ENCODE peak calls at places on chromosomes 5 and 9, in eight cellular contexts. One of them, this sample, is unnamed.
A peak's percentile ranks its signal among the peaks of the same experiment; 100 is the strongest.

GRCh38 chr9:4964540-4964939 is 20.5 kb upstream of the JAK2 start:
- DNase-seq in body of pancreas: no peak
- DNase-seq in breast epithelium: no peak
- DNase-seq in A549: no peak
- DNase-seq in spleen: no peak
- DNase-seq in endothelial cell of umbilical vein: no peak
- DNase-seq in stomach: no peak
- DNase-seq in HCT116: no peak
- DNase-seq in this sample: no peak

GRCh38 chr9:137014166-137014565 is 13.9 kb downstream of the ABCA2 start:
- DNase-seq in A549: no peak
- DNase-seq in body of pancreas: no peak
- DNase-seq in stomach: no peak
- DNase-seq in endothelial cell of umbilical vein: no peak
- DNase-seq in HCT116: no peak
- DNase-seq in spleen: no peak
- DNase-seq in breast epithelium: no peak
- DNase-seq in this sample: no peak

GRCh38 chr5:96008487-96008886 is 46.8 kb upstream of the ELL2 start:
- DNase-seq in spleen: no peak
- DNase-seq in stomach: no peak
- DNase-seq in A549: no peak
- DNase-seq in endothelial cell of umbilical vein: no peak
- DNase-seq in body of pancreas: no peak
- DNase-seq in HCT116: no peak
- DNase-seq in breast epithelium: no peak
- DNase-seq in this sample: no peak

GRCh38 chr9:93555370-93555769 is 21.0 kb upstream of the PHF2 start:
- DNase-seq in stomach: no peak
- DNase-seq in endothelial cell of umbilical vein: no peak
- DNase-seq in spleen: no peak
- DNase-seq in HCT116: no peak
- DNase-seq in A549: no peak
- DNase-seq in breast epithelium: no peak
- DNase-seq in body of pancreas: no peak
- DNase-seq in this sample: no peak

GRCh38 chr5:180170111-180170809 is 38.8 kb downstream of the RASGEF1C start:
- DNase-seq in stomach: no peak
- DNase-seq in HCT116: no peak
- DNase-seq in A549: no peak
- DNase-seq in spleen: no peak
- DNase-seq in endothelial cell of umbilical vein: no peak
- DNase-seq in body of pancreas: no peak
- DNase-seq in breast epithelium: peak; percentile 14
- DNase-seq in this sample: no peak

GRCh38 chr5:1202026-1202797 is 817 bp downstream of the SLC6A19 start:
- DNase-seq in endothelial cell of umbilical vein: no peak
- DNase-seq in breast epithelium: no peak
- DNase-seq in stomach: no peak
- DNase-seq in HCT116: no peak
- DNase-seq in body of pancreas: no peak
- DNase-seq in spleen: no peak
- DNase-seq in A549: no peak
- DNase-seq in this sample: no peak

GRCh38 chr5:146463446-146463845 is 16.3 kb downstream of the TCERG1 start:
- DNase-seq in body of pancreas: no peak
- DNase-seq in endothelial cell of umbilical vein: no peak
- DNase-seq in spleen: no peak
- DNase-seq in breast epithelium: no peak
- DNase-seq in A549: no peak
- DNase-seq in HCT116: no peak
- DNase-seq in stomach: no peak
- DNase-seq in this sample: no peak

GRCh38 chr5:92519717-92520632 is 1061.0 kb downstream of the NR2F1-AS1 start:
- DNase-seq in HCT116: no peak
- DNase-seq in stomach: no peak
- DNase-seq in endothelial cell of umbilical vein: no peak
- DNase-seq in spleen: no peak
- DNase-seq in body of pancreas: no peak
- DNase-seq in A549: no peak
- DNase-seq in breast epithelium: no peak
- DNase-seq in this sample: no peak

GRCh38 chr5:138677782-138678181 is 75.4 kb upstream of the CTNNA1 start:
- DNase-seq in A549: no peak
- DNase-seq in endothelial cell of umbilical vein: no peak
- DNase-seq in stomach: no peak
- DNase-seq in spleen: no peak
- DNase-seq in HCT116: no peak
- DNase-seq in breast epithelium: no peak
- DNase-seq in body of pancreas: no peak
- DNase-seq in this sample: no peak

GRCh38 chr5:82404382-82404945 is 126.3 kb upstream of the RPS23 start:
- DNase-seq in endothelial cell of umbilical vein: no peak
- DNase-seq in HCT116: no peak
- DNase-seq in stomach: no peak
- DNase-seq in body of pancreas: no peak
- DNase-seq in spleen: no peak
- DNase-seq in A549: no peak
- DNase-seq in breast epithelium: no peak
- DNase-seq in this sample: no peak

GRCh38 chr5:75412111-75412990 is 75.3 kb downstream of the HMGCR start:
- DNase-seq in HCT116: no peak
- DNase-seq in endothelial cell of umbilical vein: peak; percentile 45
- DNase-seq in stomach: no peak
- DNase-seq in breast epithelium: no peak
- DNase-seq in spleen: no peak
- DNase-seq in body of pancreas: no peak
- DNase-seq in A549: no peak
- DNase-seq in this sample: no peak

GRCh38 chr5:55544341-55544740 is 9.6 kb upstream of the PLPP1 start:
- DNase-seq in HCT116: no peak
- DNase-seq in spleen: no peak
- DNase-seq in A549: no peak
- DNase-seq in body of pancreas: no peak
- DNase-seq in stomach: no peak
- DNase-seq in endothelial cell of umbilical vein: no peak
- DNase-seq in breast epithelium: no peak
- DNase-seq in this sample: no peak

GRCh38 chr5:68194405-68194804 is 21.2 kb upstream of the PIK3R1 start:
- DNase-seq in A549: no peak
- DNase-seq in breast epithelium: no peak
- DNase-seq in endothelial cell of umbilical vein: no peak
- DNase-seq in stomach: no peak
- DNase-seq in spleen: no peak
- DNase-seq in HCT116: no peak
- DNase-seq in body of pancreas: no peak
- DNase-seq in this sample: no peak

GRCh38 chr5:171757853-171758535 is 27.6 kb upstream of the SMIM23 start:
- DNase-seq in A549: peak; percentile 69
- DNase-seq in body of pancreas: no peak
- DNase-seq in HCT116: peak; percentile 67
- DNase-seq in stomach: no peak
- DNase-seq in breast epithelium: no peak
- DNase-seq in endothelial cell of umbilical vein: peak; percentile 82
- DNase-seq in spleen: no peak
- DNase-seq in this sample: no peak

GRCh38 chr9:91422832-91423711 is 560 bp downstream of the NFIL3 start:
- DNase-seq in body of pancreas: peak; percentile 77
- DNase-seq in endothelial cell of umbilical vein: peak; percentile 73
- DNase-seq in A549: peak; percentile 61
- DNase-seq in breast epithelium: peak; percentile 77
- DNase-seq in HCT116: no peak
- DNase-seq in stomach: peak; percentile 63
- DNase-seq in spleen: peak; percentile 90
- DNase-seq in this sample: peak; percentile 68

GRCh38 chr9:7008411-7008810 is 250.6 kb downstream of the KDM4C start:
- DNase-seq in HCT116: no peak
- DNase-seq in endothelial cell of umbilical vein: no peak
- DNase-seq in breast epithelium: no peak
- DNase-seq in body of pancreas: peak; percentile 18
- DNase-seq in spleen: no peak
- DNase-seq in stomach: no peak
- DNase-seq in A549: no peak
- DNase-seq in this sample: no peak

GRCh38 chr5:132008163-132008473 is 3.3 kb downstream of the ACSL6 start:
- DNase-seq in breast epithelium: no peak
- DNase-seq in HCT116: no peak
- DNase-seq in spleen: peak; percentile 49
- DNase-seq in body of pancreas: no peak
- DNase-seq in stomach: no peak
- DNase-seq in endothelial cell of umbilical vein: no peak
- DNase-seq in A549: no peak
- DNase-seq in this sample: no peak

GRCh38 chr5:9454491-9454890 is 91.4 kb downstream of the SEMA5A start:
- DNase-seq in spleen: no peak
- DNase-seq in endothelial cell of umbilical vein: no peak
- DNase-seq in body of pancreas: no peak
- DNase-seq in HCT116: no peak
- DNase-seq in stomach: no peak
- DNase-seq in breast epithelium: no peak
- DNase-seq in A549: no peak
- DNase-seq in this sample: no peak

GRCh38 chr5:176131771-176132170 is 106.5 kb upstream of the SIMC1 start:
- DNase-seq in stomach: no peak
- DNase-seq in breast epithelium: no peak
- DNase-seq in A549: no peak
- DNase-seq in body of pancreas: no peak
- DNase-seq in HCT116: no peak
- DNase-seq in spleen: no peak
- DNase-seq in endothelial cell of umbilical vein: no peak
- DNase-seq in this sample: no peak

GRCh38 chr5:176133877-176134276 is 104.3 kb upstream of the SIMC1 start:
- DNase-seq in endothelial cell of umbilical vein: no peak
- DNase-seq in breast epithelium: no peak
- DNase-seq in spleen: no peak
- DNase-seq in HCT116: no peak
- DNase-seq in body of pancreas: no peak
- DNase-seq in stomach: no peak
- DNase-seq in A549: no peak
- DNase-seq in this sample: no peak

GRCh38 chr5:176132471-176133288 is 105.5 kb upstream of the SIMC1 start:
- DNase-seq in A549: no peak
- DNase-seq in endothelial cell of umbilical vein: no peak
- DNase-seq in HCT116: no peak
- DNase-seq in body of pancreas: no peak
- DNase-seq in spleen: no peak
- DNase-seq in breast epithelium: no peak
- DNase-seq in stomach: no peak
- DNase-seq in this sample: no peak

GRCh38 chr5:176134529-176135223 is 103.5 kb upstream of the SIMC1 start:
- DNase-seq in body of pancreas: no peak
- DNase-seq in A549: no peak
- DNase-seq in HCT116: no peak
- DNase-seq in endothelial cell of umbilical vein: no peak
- DNase-seq in breast epithelium: no peak
- DNase-seq in spleen: no peak
- DNase-seq in stomach: no peak
- DNase-seq in this sample: peak; percentile 8

DNA sequence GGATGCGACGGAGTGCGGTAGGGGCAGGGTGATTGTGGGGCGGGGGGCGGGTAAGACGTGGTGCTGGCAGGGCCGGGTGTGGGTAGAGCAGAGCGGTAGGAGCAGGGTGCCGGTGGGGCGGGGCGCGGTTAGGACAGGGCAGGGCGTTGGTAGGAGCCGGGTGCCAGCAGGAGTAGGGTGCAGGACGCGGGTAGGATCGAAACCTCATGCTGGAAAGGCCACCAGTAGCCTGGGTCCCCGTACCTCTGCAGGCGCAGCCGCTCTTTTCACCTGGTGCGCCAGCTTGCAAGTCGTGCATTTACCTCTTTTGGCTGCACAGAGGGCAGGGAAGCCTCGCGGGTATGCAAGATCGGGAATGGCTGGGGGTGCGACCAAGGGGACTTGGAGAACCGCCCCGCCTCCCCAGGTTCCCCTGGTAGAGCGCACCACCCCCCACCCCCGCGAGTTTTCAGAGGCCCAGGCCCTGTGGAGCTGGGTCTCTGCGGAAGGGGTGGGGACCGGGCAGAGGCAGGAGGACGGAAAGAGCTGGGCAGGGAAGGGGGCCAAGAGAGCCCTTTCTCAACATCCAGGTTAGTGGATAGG is 104.8 kb upstream of the SIMC1 start:
- DNase-seq in endothelial cell of umbilical vein: no peak
- DNase-seq in stomach: peak; percentile 40
- DNase-seq in HCT116: no peak
- DNase-seq in breast epithelium: no peak
- DNase-seq in spleen: peak; percentile 78
- DNase-seq in A549: no peak
- DNase-seq in body of pancreas: no peak
- DNase-seq in this sample: no peak
- TF ChIP-seq POLR2A in endothelial cell of umbilical vein: no peak
- TF ChIP-seq POLR2A in stomach: no peak
- TF ChIP-seq POLR2A in HCT116: no peak
- TF ChIP-seq POLR2A in breast epithelium: no peak
- TF ChIP-seq POLR2A in spleen: no peak
- TF ChIP-seq POLR2A in A549: no peak
- TF ChIP-seq POLR2A in body of pancreas: no peak
- TF ChIP-seq POLR2A in this sample: no peak

GRCh38 chr9:99663297-99663696 is 158.4 kb upstream of the NR4A3 start:
- DNase-seq in breast epithelium: no peak
- DNase-seq in body of pancreas: no peak
- DNase-seq in endothelial cell of umbilical vein: no peak
- DNase-seq in HCT116: no peak
- DNase-seq in A549: no peak
- DNase-seq in stomach: no peak
- DNase-seq in spleen: no peak
- DNase-seq in this sample: no peak

GRCh38 chr9:99666571-99666970 is 155.1 kb upstream of the NR4A3 start:
- DNase-seq in breast epithelium: no peak
- DNase-seq in stomach: no peak
- DNase-seq in endothelial cell of umbilical vein: no peak
- DNase-seq in body of pancreas: no peak
- DNase-seq in HCT116: no peak
- DNase-seq in spleen: no peak
- DNase-seq in A549: no peak
- DNase-seq in this sample: no peak
- TF ChIP-seq POLR2A in breast epithelium: no peak
- TF ChIP-seq POLR2A in stomach: no peak
- TF ChIP-seq POLR2A in endothelial cell of umbilical vein: no peak
- TF ChIP-seq POLR2A in body of pancreas: no peak
- TF ChIP-seq POLR2A in HCT116: no peak
- TF ChIP-seq POLR2A in spleen: no peak
- TF ChIP-seq POLR2A in A549: no peak
- TF ChIP-seq POLR2A in this sample: no peak

GRCh38 chr9:129996161-129996849 is 46.7 kb downstream of the FNBP1 start:
- DNase-seq in spleen: no peak
- DNase-seq in endothelial cell of umbilical vein: no peak
- DNase-seq in stomach: no peak
- DNase-seq in A549: no peak
- DNase-seq in breast epithelium: peak; percentile 14
- DNase-seq in body of pancreas: no peak
- DNase-seq in HCT116: no peak
- DNase-seq in this sample: no peak
- TF ChIP-seq POLR2A in spleen: no peak
- TF ChIP-seq POLR2A in endothelial cell of umbilical vein: no peak
- TF ChIP-seq POLR2A in stomach: no peak
- TF ChIP-seq POLR2A in A549: no peak
- TF ChIP-seq POLR2A in breast epithelium: no peak
- TF ChIP-seq POLR2A in body of pancreas: no peak
- TF ChIP-seq POLR2A in HCT116: no peak
- TF ChIP-seq POLR2A in this sample: no peak

GRCh38 chr9:135958485-135958884 is 2.7 kb downstream of the UBAC1 start:
- DNase-seq in spleen: no peak
- DNase-seq in endothelial cell of umbilical vein: no peak
- DNase-seq in stomach: no peak
- DNase-seq in breast epithelium: no peak
- DNase-seq in body of pancreas: no peak
- DNase-seq in A549: no peak
- DNase-seq in HCT116: no peak
- DNase-seq in this sample: no peak
- TF ChIP-seq POLR2A in spleen: no peak
- TF ChIP-seq POLR2A in endothelial cell of umbilical vein: no peak
- TF ChIP-seq POLR2A in stomach: no peak
- TF ChIP-seq POLR2A in breast epithelium: no peak
- TF ChIP-seq POLR2A in body of pancreas: no peak
- TF ChIP-seq POLR2A in A549: no peak
- TF ChIP-seq POLR2A in HCT116: no peak
- TF ChIP-seq POLR2A in this sample: no peak